ENCODE peak calls at places on chromosomes 3 and 15, in five cellular contexts. Z is AG10803, R is retina, W is activated T-helper 1 cell treated with Interleukin-2 at 50 U/mL for 16 hours, M is posterior vena cava. C is an unnamed sample.

GRCh38 chr3:8485943-8486342 is 15.7 kb upstream of the LMCD1 start:
- DNase-seq in R (no peak), Z (no peak), M (no peak), W (no peak), C (no peak)

GRCh38 chr3:120024103-120024502 is 70.1 kb downstream of the GSK3B start:
- DNase-seq in M (no peak), Z (no peak), W (no peak), R (no peak), C (no peak)

GRCh38 chr15:58732620-58733363 is 16.7 kb downstream of the ADAM10 start:
- DNase-seq in W (no peak), R (no peak), Z (no peak), M (no peak), C (no peak)

GRCh38 chr3:28844688-28845324 is 436.1 kb upstream of the RBMS3 start:
- DNase-seq in Z (no peak), M (no peak), R (no peak), W (no peak), C (no peak)

GRCh38 chr3:197305854-197306253 is 7.4 kb upstream of the DLG1 start:
- DNase-seq in W (no peak), M (no peak), Z (peak), R (no peak), C (no peak)

GRCh38 chr3:107884719-107885460 is 205.9 kb downstream of the CD47 start:
- DNase-seq in R (no peak), W (no peak), Z (peak), M (no peak), C (no peak)

GRCh38 chr3:66561374-66561773 is 60.6 kb upstream of the LRIG1 start:
- DNase-seq in Z (no peak), R (no peak), W (no peak), M (no peak), C (no peak)

GRCh38 chr3:25040739-25041138 is 387.3 kb upstream of the RARB start:
- DNase-seq in M (no peak), Z (peak), W (no peak), R (no peak), C (no peak)

GRCh38 chr15:72616491-72617210 is 37.8 kb upstream of the GOLGA6B start:
- DNase-seq in Z (no peak), M (no peak), R (no peak), W (no peak), C (no peak)

GRCh38 chr3:52681610-52682009 is 4.1 kb downstream of the PBRM1 start:
- DNase-seq in W (no peak), M (no peak), R (no peak), Z (no peak), C (no peak)

GRCh38 chr3:159634414-159634813 is 354.2 kb upstream of the IL12A start:
- DNase-seq in R (no peak), Z (peak), W (no peak), M (no peak), C (no peak)

GRCh38 chr3:172391592-172392302 is 56.5 kb downstream of the GHSR start:
- DNase-seq in W (no peak), R (no peak), Z (peak), M (no peak), C (no peak)

GRCh38 chr15:55552926-55553325 is 35.2 kb downstream of the PYGO1 start:
- DNase-seq in W (no peak), Z (peak), R (peak), M (peak), C (no peak)

GRCh38 chr15:29870495-29871151 is 48.4 kb upstream of the TJP1 start:
- DNase-seq in Z (peak), W (no peak), R (peak), M (no peak), C (no peak)

GRCh38 chr3:151003024-151003771 is 30.7 kb upstream of the CLRN1 start:
- DNase-seq in R (no peak), M (no peak), W (no peak), Z (no peak), C (no peak)

GRCh38 chr3:11998091-11998490 is 6.1 kb upstream of the SYN2 start:
- DNase-seq in Z (no peak), W (no peak), R (peak), M (no peak), C (no peak)

GRCh38 chr3:190671658-190672057 is 157.8 kb downstream of the IL1RAP start:
- DNase-seq in W (no peak), Z (peak), R (no peak), M (no peak), C (no peak)

GRCh38 chr3:156463123-156463522 is 91.8 kb downstream of the SSR3 start:
- DNase-seq in R (no peak), W (no peak), Z (no peak), M (no peak), C (no peak)

GRCh38 chr3:132593950-132594328 is 3.1 kb upstream of the ACKR4 start:
- DNase-seq in Z (peak), R (no peak), W (no peak), M (no peak), C (no peak)

GRCh38 chr3:197373096-197373495 is 74.7 kb upstream of the DLG1 start:
- DNase-seq in W (no peak), R (no peak), M (peak), Z (no peak), C (no peak)

C was measured in vagina.